ENCODE peak calls at places on chromosomes 12 and 14, in eight cellular contexts. One of them, this sample, is unnamed.

GRCh38 chr12:120905856-120906384 is 1.8 kb upstream of the SPPL3 start:
- DNase-seq in aorta: peak; percentile 51
- DNase-seq in adipocyte: no peak
- DNase-seq in GM12878: no peak
- DNase-seq in testis: no peak
- DNase-seq in PC-3: no peak
- DNase-seq in A549: no peak
- DNase-seq in Caco-2: no peak
- DNase-seq in this sample: peak; percentile 20

GRCh38 chr14:103905861-103906456 is 22.3 kb upstream of the TDRD9 start:
- DNase-seq in testis: no peak
- DNase-seq in adipocyte: no peak
- DNase-seq in GM12878: no peak
- DNase-seq in PC-3: no peak
- DNase-seq in aorta: no peak
- DNase-seq in A549: no peak
- DNase-seq in Caco-2: no peak
- DNase-seq in this sample: no peak

GRCh38 chr12:86521870-86522269 is 265.7 kb upstream of the MGAT4C start:
- DNase-seq in adipocyte: no peak
- DNase-seq in GM12878: no peak
- DNase-seq in Caco-2: no peak
- DNase-seq in A549: no peak
- DNase-seq in PC-3: no peak
- DNase-seq in aorta: no peak
- DNase-seq in testis: no peak
- DNase-seq in this sample: no peak

GRCh38 chr12:123807670-123808069 is 45.6 kb downstream of the DNAH10 start:
- DNase-seq in aorta: no peak
- DNase-seq in adipocyte: no peak
- DNase-seq in Caco-2: no peak
- DNase-seq in A549: no peak
- DNase-seq in PC-3: no peak
- DNase-seq in GM12878: no peak
- DNase-seq in testis: no peak
- DNase-seq in this sample: peak; percentile 34

GRCh38 chr14:75428230-75429104 is 645 bp downstream of the JDP2 start:
- DNase-seq in GM12878: no peak
- DNase-seq in Caco-2: no peak
- DNase-seq in A549: no peak
- DNase-seq in aorta: peak; percentile 84
- DNase-seq in testis: no peak
- DNase-seq in PC-3: no peak
- DNase-seq in adipocyte: peak; percentile 59
- DNase-seq in this sample: peak; percentile 20

GRCh38 chr14:97978336-97978735 is 1181.2 kb downstream of the VRK1 start:
- DNase-seq in Caco-2: peak; percentile 55
- DNase-seq in adipocyte: peak; percentile 27
- DNase-seq in aorta: peak; percentile 92
- DNase-seq in A549: peak; percentile 42
- DNase-seq in PC-3: peak; percentile 68
- DNase-seq in GM12878: no peak
- DNase-seq in testis: peak; percentile 89
- DNase-seq in this sample: peak; percentile 49

GRCh38 chr12:123532021-123532420 is 1.5 kb downstream of the RILPL1 start:
- DNase-seq in adipocyte: peak; percentile 23
- DNase-seq in testis: no peak
- DNase-seq in aorta: no peak
- DNase-seq in A549: no peak
- DNase-seq in Caco-2: no peak
- DNase-seq in PC-3: no peak
- DNase-seq in GM12878: peak; percentile 9
- DNase-seq in this sample: peak; percentile 22

GRCh38 chr14:31510222-31510621 is 22.4 kb upstream of the GPR33 start:
- DNase-seq in adipocyte: peak; percentile 69
- DNase-seq in GM12878: no peak
- DNase-seq in PC-3: peak; percentile 58
- DNase-seq in testis: no peak
- DNase-seq in aorta: no peak
- DNase-seq in Caco-2: no peak
- DNase-seq in A549: peak; percentile 16
- DNase-seq in this sample: peak; percentile 37

GRCh38 chr12:52178984-52179383 is 12.8 kb downstream of the KRT80 start:
- DNase-seq in adipocyte: peak; percentile 43
- DNase-seq in PC-3: no peak
- DNase-seq in aorta: no peak
- DNase-seq in A549: no peak
- DNase-seq in testis: no peak
- DNase-seq in GM12878: no peak
- DNase-seq in Caco-2: no peak
- DNase-seq in this sample: no peak

GRCh38 chr12:28097221-28097620 is 93.0 kb upstream of the CCDC91 start:
- DNase-seq in Caco-2: no peak
- DNase-seq in aorta: no peak
- DNase-seq in A549: no peak
- DNase-seq in adipocyte: no peak
- DNase-seq in testis: no peak
- DNase-seq in PC-3: no peak
- DNase-seq in GM12878: no peak
- DNase-seq in this sample: peak; percentile 11

GRCh38 chr12:97075583-97076268 is 168.7 kb downstream of the NEDD1 start:
- DNase-seq in GM12878: no peak
- DNase-seq in testis: no peak
- DNase-seq in aorta: no peak
- DNase-seq in adipocyte: no peak
- DNase-seq in A549: no peak
- DNase-seq in Caco-2: no peak
- DNase-seq in PC-3: no peak
- DNase-seq in this sample: no peak

GRCh38 chr12:91226-91625 is 24.7 kb downstream of the IQSEC3 start:
- DNase-seq in adipocyte: no peak
- DNase-seq in testis: no peak
- DNase-seq in Caco-2: no peak
- DNase-seq in aorta: no peak
- DNase-seq in GM12878: no peak
- DNase-seq in A549: no peak
- DNase-seq in PC-3: no peak
- DNase-seq in this sample: no peak

GRCh38 chr14:78737606-78738005 is 567.4 kb downstream of the NRXN3 start:
- DNase-seq in PC-3: no peak
- DNase-seq in adipocyte: no peak
- DNase-seq in Caco-2: no peak
- DNase-seq in A549: no peak
- DNase-seq in GM12878: no peak
- DNase-seq in testis: no peak
- DNase-seq in aorta: no peak
- DNase-seq in this sample: no peak

GRCh38 chr14:32050839-32051238 is 26.3 kb upstream of the ARHGAP5 start:
- DNase-seq in adipocyte: no peak
- DNase-seq in aorta: no peak
- DNase-seq in PC-3: no peak
- DNase-seq in Caco-2: no peak
- DNase-seq in A549: no peak
- DNase-seq in GM12878: no peak
- DNase-seq in testis: no peak
- DNase-seq in this sample: no peak

GRCh38 chr12:116592116-116592637 is 33.0 kb downstream of the MAP1LC3B2 start:
- DNase-seq in GM12878: no peak
- DNase-seq in adipocyte: peak; percentile 68
- DNase-seq in aorta: no peak
- DNase-seq in Caco-2: peak; percentile 70
- DNase-seq in A549: no peak
- DNase-seq in testis: peak; percentile 73
- DNase-seq in PC-3: no peak
- DNase-seq in this sample: peak; percentile 75

DNA sequence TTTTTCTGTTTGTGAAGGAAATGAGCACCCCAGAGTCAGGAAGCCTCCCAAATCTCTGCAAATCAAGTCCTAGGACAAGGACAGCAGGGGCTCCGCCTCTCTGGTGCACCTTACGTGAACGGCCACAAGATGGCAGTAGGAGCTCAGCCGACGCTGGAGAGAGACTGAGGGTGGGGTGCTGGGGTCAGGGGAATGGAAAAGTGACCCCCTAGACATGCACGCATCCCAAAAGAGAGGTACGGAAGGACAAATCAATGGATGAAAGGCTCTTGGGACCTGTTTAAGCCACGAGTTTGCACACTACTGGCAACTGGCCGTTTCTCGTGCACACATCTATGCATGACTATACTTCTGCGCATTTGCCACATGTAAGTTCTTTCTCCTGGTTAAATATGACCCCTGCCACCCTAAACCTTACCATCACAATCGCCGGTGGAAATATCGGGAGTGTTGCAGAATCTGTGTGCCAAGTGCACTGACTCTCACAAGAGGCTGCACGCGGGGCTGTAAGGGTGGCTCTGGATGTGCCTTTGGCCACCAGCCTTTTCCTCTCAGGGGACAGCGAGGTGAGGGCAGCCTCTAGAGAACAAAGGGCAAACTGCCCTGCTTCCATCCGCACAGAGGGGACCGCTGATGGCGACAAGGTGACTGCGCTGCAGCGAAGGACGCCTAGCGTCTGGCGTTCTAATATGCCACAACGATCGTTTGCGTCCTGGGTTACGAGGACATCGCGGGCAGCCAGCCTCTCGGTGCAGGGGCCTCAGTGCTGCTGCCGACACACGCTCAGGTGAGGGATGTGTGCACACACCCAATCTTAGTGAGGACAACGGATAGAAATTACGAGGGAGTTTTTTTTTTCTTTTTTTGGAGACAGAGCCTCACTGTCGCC is 232.0 kb downstream of the PCNX1 start:
- DNase-seq in adipocyte: peak; percentile 79
- DNase-seq in GM12878: peak; percentile 17
- DNase-seq in Caco-2: peak; percentile 54
- DNase-seq in testis: peak; percentile 66
- DNase-seq in A549: peak; percentile 53
- DNase-seq in PC-3: peak; percentile 80
- DNase-seq in aorta: peak; percentile 83
- DNase-seq in this sample: peak; percentile 66
- H3K4me3 ChIP-seq in adipocyte: no peak overlapping the region
- H3K4me3 ChIP-seq in GM12878: no peak overlapping the region
- H3K4me3 ChIP-seq in Caco-2: no peak overlapping the region
- H3K4me3 ChIP-seq in testis: peak overlapping the region; percentile 2
- H3K4me3 ChIP-seq in A549: no peak overlapping the region
- H3K4me3 ChIP-seq in PC-3: peak overlapping the region; percentile 10
- H3K4me3 ChIP-seq in aorta: no peak overlapping the region
- H3K4me3 ChIP-seq in this sample: no peak overlapping the region

GRCh38 chr14:94127330-94127729 is 2.1 kb downstream of the IFI27L2 start:
- DNase-seq in PC-3: no peak
- DNase-seq in aorta: no peak
- DNase-seq in Caco-2: no peak
- DNase-seq in testis: no peak
- DNase-seq in adipocyte: no peak
- DNase-seq in GM12878: no peak
- DNase-seq in A549: no peak
- DNase-seq in this sample: no peak

GRCh38 chr14:94129758-94130414 is 482 bp upstream of the IFI27L2 start:
- DNase-seq in GM12878: no peak
- DNase-seq in aorta: peak; percentile 82
- DNase-seq in PC-3: peak; percentile 52
- DNase-seq in Caco-2: no peak
- DNase-seq in testis: peak; percentile 65
- DNase-seq in A549: peak; percentile 52
- DNase-seq in adipocyte: peak; percentile 82
- DNase-seq in this sample: peak; percentile 65

GRCh38 chr14:94126800-94127199 is 2.6 kb downstream of the IFI27L2 start:
- DNase-seq in Caco-2: no peak
- DNase-seq in testis: no peak
- DNase-seq in aorta: no peak
- DNase-seq in GM12878: no peak
- DNase-seq in PC-3: no peak
- DNase-seq in A549: no peak
- DNase-seq in adipocyte: no peak
- DNase-seq in this sample: no peak

GRCh38 chr14:94129111-94129757 is at the start of gene IFI27L2:
- DNase-seq in GM12878: no peak
- DNase-seq in Caco-2: peak; percentile 76
- DNase-seq in PC-3: peak; percentile 57
- DNase-seq in adipocyte: peak; percentile 92
- DNase-seq in aorta: peak; percentile 89
- DNase-seq in testis: peak; percentile 89
- DNase-seq in A549: peak; percentile 79
- DNase-seq in this sample: peak; percentile 78

GRCh38 chr14:94128216-94128839 is 1.1 kb downstream of the IFI27L2 start:
- DNase-seq in GM12878: no peak
- DNase-seq in adipocyte: no peak
- DNase-seq in testis: peak; percentile 13
- DNase-seq in A549: no peak
- DNase-seq in PC-3: no peak
- DNase-seq in aorta: no peak
- DNase-seq in Caco-2: no peak
- DNase-seq in this sample: no peak
- H3K4me3 ChIP-seq in GM12878: peak overlapping the region; percentile 99
- H3K4me3 ChIP-seq in adipocyte: peak overlapping the region; percentile 77
- H3K4me3 ChIP-seq in testis: no peak overlapping the region
- H3K4me3 ChIP-seq in A549: no peak overlapping the region
- H3K4me3 ChIP-seq in PC-3: no peak overlapping the region
- H3K4me3 ChIP-seq in aorta: no peak overlapping the region
- H3K4me3 ChIP-seq in Caco-2: no peak overlapping the region
- H3K4me3 ChIP-seq in this sample: peak overlapping the region; percentile 75

DNA sequence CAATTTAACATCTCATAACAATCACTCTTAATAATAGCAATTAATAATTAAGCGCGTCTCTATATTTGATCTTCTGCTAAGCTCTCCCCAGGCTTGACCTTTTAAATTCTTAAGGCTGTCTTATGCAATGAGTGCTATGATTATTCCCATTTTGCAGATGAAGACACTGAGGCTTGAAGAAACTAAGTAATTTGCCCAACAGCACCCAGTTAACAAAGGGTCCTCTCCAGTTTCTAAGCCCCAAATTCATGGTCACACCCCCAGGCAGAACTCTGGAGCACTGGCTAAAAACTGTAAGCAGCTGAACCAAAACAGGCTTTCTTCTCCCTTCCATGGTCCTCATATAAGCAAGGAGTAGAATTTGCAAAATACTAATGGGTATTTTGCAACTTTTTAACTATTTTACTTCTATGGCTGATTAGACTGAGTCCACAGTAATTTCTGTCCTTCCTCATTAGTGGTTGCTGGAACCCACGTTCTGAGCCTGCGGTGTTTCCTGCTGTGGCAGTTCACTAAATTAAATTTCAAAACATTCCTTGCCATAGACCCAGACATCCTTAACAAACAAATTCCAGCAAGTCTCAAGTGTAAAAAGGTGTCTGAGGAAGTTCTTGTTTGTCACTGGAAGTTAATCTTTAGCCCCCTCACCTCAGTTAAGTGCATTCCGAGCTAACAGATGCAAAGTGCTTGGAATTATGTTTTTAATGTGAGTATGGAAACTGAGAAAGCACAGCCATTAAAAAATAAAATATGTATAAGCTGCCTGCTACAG is 76.5 kb downstream of the TMEM132D start:
- DNase-seq in adipocyte: no peak
- DNase-seq in GM12878: no peak
- DNase-seq in testis: no peak
- DNase-seq in PC-3: no peak
- DNase-seq in aorta: no peak
- DNase-seq in Caco-2: no peak
- DNase-seq in A549: no peak
- DNase-seq in this sample: no peak
- H3K4me3 ChIP-seq in adipocyte: no peak overlapping the region
- H3K4me3 ChIP-seq in GM12878: no peak overlapping the region
- H3K4me3 ChIP-seq in testis: no peak overlapping the region
- H3K4me3 ChIP-seq in PC-3: no peak overlapping the region
- H3K4me3 ChIP-seq in aorta: no peak overlapping the region
- H3K4me3 ChIP-seq in Caco-2: no peak overlapping the region
- H3K4me3 ChIP-seq in A549: no peak overlapping the region
- H3K4me3 ChIP-seq in this sample: no peak overlapping the region

GRCh38 chr14:68394113-68394718 is 398.7 kb downstream of the ZFP36L1 start:
- DNase-seq in Caco-2: no peak
- DNase-seq in A549: no peak
- DNase-seq in aorta: no peak
- DNase-seq in PC-3: no peak
- DNase-seq in GM12878: no peak
- DNase-seq in adipocyte: peak; percentile 73
- DNase-seq in testis: no peak
- DNase-seq in this sample: peak; percentile 58
- H3K4me3 ChIP-seq in Caco-2: no peak overlapping the region
- H3K4me3 ChIP-seq in A549: no peak overlapping the region
- H3K4me3 ChIP-seq in aorta: no peak overlapping the region
- H3K4me3 ChIP-seq in PC-3: no peak overlapping the region
- H3K4me3 ChIP-seq in GM12878: no peak overlapping the region
- H3K4me3 ChIP-seq in adipocyte: no peak overlapping the region
- H3K4me3 ChIP-seq in testis: no peak overlapping the region
- H3K4me3 ChIP-seq in this sample: no peak overlapping the region